ENCODE peak calls at places on chromosomes 7 and 10, in four cellular contexts. J, A, L and R are unnamed samples.

GRCh38 chr10:61618388-61618961 is 44.3 kb upstream of the CABCOCO1 start:
- DNase-seq in J (no peak), A (no peak), L (peak), R (no peak)

GRCh38 chr10:124636271-124636993 is 107.7 kb downstream of the FAM53B start:
- DNase-seq in J (no peak), A (no peak), L (no peak), R (no peak)

GRCh38 chr10:90484518-90484917 is 373.3 kb downstream of the HTR7 start:
- DNase-seq in J (peak), A (no peak), L (no peak), R (no peak)

GRCh38 chr7:80216996-80217842 is 82.6 kb downstream of the GNAI1 start:
- DNase-seq in J (no peak), A (no peak), L (no peak), R (no peak)

GRCh38 chr10:110432084-110432483 is 65.6 kb upstream of the DUSP5 start:
- DNase-seq in J (no peak), A (peak), L (no peak), R (no peak)

GRCh38 chr10:30742471-30742870 is 112.9 kb upstream of the LYZL2 start:
- DNase-seq in J (no peak), A (no peak), L (no peak), R (no peak)

GRCh38 chr10:88315746-88316145 is 267.4 kb downstream of the RNLS start:
- DNase-seq in J (peak), A (no peak), L (no peak), R (no peak)

GRCh38 chr7:77444123-77444522 is 28.0 kb upstream of the GSAP start:
- DNase-seq in J (peak), A (no peak), L (no peak), R (no peak)

GRCh38 chr10:110845372-110845755 is 26.4 kb upstream of the PDCD4 start:
- DNase-seq in J (no peak), A (no peak), L (no peak), R (no peak)

GRCh38 chr10:48750019-48750418 is 65.3 kb downstream of the WDFY4 start:
- DNase-seq in J (no peak), A (no peak), L (no peak), R (no peak)

GRCh38 chr7:155412416-155413253 is 45.3 kb upstream of the EN2 start:
- DNase-seq in J (peak), A (no peak), L (peak), R (no peak)

GRCh38 chr7:98553666-98554065 is 63.4 kb upstream of the NPTX2 start:
- DNase-seq in J (no peak), A (no peak), L (no peak), R (no peak)

GRCh38 chr7:48112431-48113165 is 23.5 kb downstream of the UPP1 start:
- DNase-seq in J (peak), A (no peak), L (no peak), R (no peak)

GRCh38 chr7:155387066-155387620 is 70.8 kb upstream of the EN2 start:
- DNase-seq in J (no peak), A (no peak), L (no peak), R (no peak)

GRCh38 chr10:85139124-85139523 is 810.7 kb downstream of the CCSER2 start:
- DNase-seq in J (no peak), A (no peak), L (no peak), R (no peak)

GRCh38 chr7:100220833-100221718 is 1.3 kb downstream of the PVRIG start:
- DNase-seq in J (no peak), A (no peak), L (no peak), R (no peak)

GRCh38 chr7:46459942-46460341 is 538.9 kb upstream of the IGFBP3 start:
- DNase-seq in J (no peak), A (no peak), L (no peak), R (no peak)

GRCh38 chr7:144656960-144657359 is 178.9 kb downstream of the TPK1 start:
- DNase-seq in J (no peak), A (no peak), L (no peak), R (no peak)

GRCh38 chr7:34823650-34824258 is 165.7 kb downstream of the NPSR1 start:
- DNase-seq in J (peak), A (peak), L (peak), R (peak)

GRCh38 chr10:23171232-23171876 is 20.8 kb upstream of the PTF1A start:
- DNase-seq in J (peak), A (no peak), L (peak), R (no peak)

GRCh38 chr10:124602121-124602561 is 140.5 kb downstream of the LHPP start:
- DNase-seq in J (no peak), A (peak), L (no peak), R (no peak)

GRCh38 chr7:129394101-129394500 is 40.1 kb upstream of the STRIP2 start:
- DNase-seq in J (no peak), A (no peak), L (no peak), R (no peak)

GRCh38 chr10:31759124-31759798 is 169.4 kb downstream of the ARHGAP12 start:
- DNase-seq in J (peak), A (peak), L (peak), R (no peak)

GRCh38 chr7:131285558-131285957 is 42.1 kb upstream of the MKLN1 start:
- DNase-seq in J (peak), A (peak), L (no peak), R (peak)

GRCh38 chr10:97823734-97824133 is 25.9 kb upstream of the GOLGA7B start:
- DNase-seq in J (no peak), A (peak), L (no peak), R (no peak)

GRCh38 chr7:132996581-132997242 is 85.2 kb downstream of the CHCHD3 start:
- DNase-seq in J (no peak), A (no peak), L (no peak), R (no peak)

GRCh38 chr10:43739171-43739570 is 90.5 kb upstream of the ZNF32 start:
- DNase-seq in J (peak), A (no peak), L (no peak), R (peak)

DNA sequence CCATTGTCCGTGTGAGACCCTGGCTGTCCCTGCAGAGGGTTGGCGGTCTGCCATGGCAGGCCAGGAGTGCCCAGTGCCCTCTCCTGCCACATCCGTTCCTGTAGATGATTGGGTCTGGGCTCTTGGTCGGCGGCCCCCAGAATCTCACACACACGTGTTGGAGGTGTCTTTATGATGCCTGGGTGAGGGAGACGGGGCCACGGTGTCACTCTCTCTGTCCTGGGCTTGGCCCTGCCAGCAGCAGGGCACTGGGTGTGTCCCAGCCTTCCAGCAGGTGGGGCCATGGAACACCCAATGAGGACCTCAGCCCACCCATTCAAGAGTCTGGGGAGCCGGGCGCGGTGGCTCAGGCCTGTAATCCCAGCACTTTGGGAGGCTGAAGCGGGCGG is 30.2 kb downstream of the UNC5B start:
- DNase-seq in J (no peak), A (no peak), L (no peak), R (no peak)
- TF ChIP-seq CTCF in J (no peak), A (no peak), L (no peak), R (no peak)

DNA sequence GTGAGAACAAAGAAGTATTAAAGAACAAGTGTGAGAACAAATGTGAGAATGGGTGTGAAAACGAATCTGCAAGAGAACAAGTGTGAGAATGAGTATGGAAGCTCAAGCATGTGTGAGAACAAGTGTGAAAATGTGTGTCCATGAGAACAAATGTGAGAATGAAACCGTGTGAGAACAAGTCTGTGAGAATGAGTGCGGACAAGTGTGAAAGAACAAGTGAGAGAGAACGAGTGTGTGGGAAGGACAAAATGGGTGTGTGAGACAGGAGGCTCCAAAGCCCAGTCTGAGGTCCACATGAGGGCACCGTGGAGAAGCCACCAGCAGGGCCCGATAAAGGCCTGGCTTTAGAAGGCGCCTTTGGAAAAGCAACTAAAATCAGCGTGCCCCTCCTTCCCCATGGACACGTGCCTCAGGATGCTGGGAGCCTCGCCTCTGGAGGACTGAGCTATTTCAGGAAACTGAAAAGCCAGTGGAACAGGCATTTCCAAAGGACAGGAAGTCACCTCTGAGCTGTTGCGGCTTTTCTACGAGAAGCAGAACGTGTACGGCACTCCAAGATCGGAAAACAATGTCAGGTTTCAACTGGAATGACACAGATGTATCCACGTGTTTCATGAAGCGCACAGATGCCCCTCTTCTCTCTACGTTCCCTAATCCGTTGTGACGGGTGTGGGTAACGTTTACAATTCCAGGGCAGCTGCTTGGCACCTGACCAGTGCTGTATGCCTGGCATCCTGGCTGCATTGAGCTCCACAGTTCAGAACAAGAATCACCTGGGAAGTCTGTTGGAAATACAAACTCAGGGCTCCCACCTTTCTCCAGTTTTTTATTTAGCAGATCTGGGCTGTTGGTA is 46.4 kb downstream of the ESYT2 start:
- DNase-seq in J (peak), A (peak), L (peak), R (no peak)
- TF ChIP-seq CTCF in J (peak), A (peak), L (peak), R (peak)

DNA sequence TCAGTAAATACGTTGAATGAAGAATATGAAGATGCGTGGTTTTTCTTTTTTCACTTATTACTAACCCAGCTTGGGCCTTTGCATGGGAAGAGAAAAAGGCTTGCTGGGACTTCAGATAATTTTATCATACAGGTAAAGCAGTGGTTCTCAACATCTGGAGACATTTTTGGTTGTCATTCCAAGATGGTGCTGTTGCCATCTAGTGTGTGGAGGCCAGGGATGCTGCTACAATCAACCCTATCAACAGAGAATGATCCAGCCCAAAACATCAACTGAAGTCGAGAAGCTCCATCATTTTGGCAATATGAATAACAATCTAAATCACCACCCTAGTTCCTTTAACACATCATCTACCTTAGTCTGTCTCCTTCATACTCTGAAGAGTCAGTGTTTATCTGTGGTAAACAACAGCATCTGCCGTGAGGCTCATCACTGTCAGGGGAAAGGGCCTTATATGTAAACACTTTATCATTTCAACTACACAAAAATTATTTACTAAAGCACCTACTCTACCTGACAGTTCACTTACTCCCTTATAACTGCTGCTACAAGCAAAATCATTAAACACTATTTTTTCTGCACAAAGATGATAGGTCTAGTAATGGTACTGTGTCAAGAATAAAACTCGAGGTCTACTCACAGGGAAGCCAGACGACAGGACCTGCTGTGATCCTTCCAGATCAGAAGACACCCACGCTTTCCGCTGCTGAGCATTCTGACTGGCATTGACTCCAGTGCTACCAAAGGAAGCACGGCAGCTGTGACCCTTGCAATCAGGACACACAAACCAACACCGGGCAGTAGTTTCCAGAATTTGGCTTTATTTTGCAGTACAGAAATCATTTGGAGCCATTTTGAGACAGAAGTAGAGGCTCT is 48.6 kb downstream of the GDI2 start:
- DNase-seq in J (no peak), A (no peak), L (no peak), R (no peak)
- TF ChIP-seq CTCF in J (no peak), A (no peak), L (no peak), R (no peak)

GRCh38 chr7:116464375-116464774 is 35.2 kb upstream of the CAV2 start:
- DNase-seq in J (no peak), A (no peak), L (no peak), R (no peak)

GRCh38 chr7:116465125-116465524 is 34.4 kb upstream of the CAV2 start:
- DNase-seq in J (no peak), A (no peak), L (no peak), R (no peak)

GRCh38 chr7:116463956-116464355 is 35.6 kb upstream of the CAV2 start:
- DNase-seq in J (no peak), A (no peak), L (no peak), R (no peak)

DNA sequence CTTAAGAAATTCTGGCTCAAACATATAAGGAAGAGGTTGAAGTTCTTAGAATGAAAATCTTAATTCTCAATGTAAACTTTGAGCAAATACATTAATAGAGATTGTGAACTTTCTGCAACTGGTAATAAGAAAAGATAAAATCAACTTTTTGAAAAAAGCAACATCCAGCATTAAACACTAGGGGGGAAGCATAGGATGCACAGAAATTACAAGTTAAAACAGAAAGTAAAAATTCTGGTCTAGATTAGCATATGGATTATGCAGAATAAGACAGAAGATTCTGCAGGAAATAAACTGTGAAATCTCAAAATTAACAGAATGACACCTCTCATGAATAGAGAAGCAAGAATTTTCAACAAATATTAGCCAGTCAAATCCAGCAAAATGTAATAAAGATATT is 38.0 kb upstream of the CAV2 start:
- DNase-seq in J (no peak), A (no peak), L (no peak), R (no peak)
- TF ChIP-seq CTCF in J (peak), A (no peak), L (peak), R (peak)

GRCh38 chr7:36216063-36216684 is 63.1 kb downstream of the EEPD1 start:
- DNase-seq in J (peak), A (peak), L (no peak), R (no peak)

GRCh38 chr7:36215017-36215621 is 62.1 kb downstream of the EEPD1 start:
- DNase-seq in J (no peak), A (no peak), L (no peak), R (no peak)

GRCh38 chr7:36217211-36217960 is 64.3 kb downstream of the EEPD1 start:
- DNase-seq in J (no peak), A (no peak), L (no peak), R (no peak)

GRCh38 chr7:36217961-36218284 is 64.9 kb downstream of the EEPD1 start:
- DNase-seq in J (no peak), A (no peak), L (no peak), R (no peak)

GRCh38 chr7:36219429-36219828 is 66.4 kb downstream of the EEPD1 start:
- DNase-seq in J (no peak), A (no peak), L (no peak), R (no peak)
- TF ChIP-seq CTCF in J (no peak), A (no peak), L (no peak), R (no peak)

DNA sequence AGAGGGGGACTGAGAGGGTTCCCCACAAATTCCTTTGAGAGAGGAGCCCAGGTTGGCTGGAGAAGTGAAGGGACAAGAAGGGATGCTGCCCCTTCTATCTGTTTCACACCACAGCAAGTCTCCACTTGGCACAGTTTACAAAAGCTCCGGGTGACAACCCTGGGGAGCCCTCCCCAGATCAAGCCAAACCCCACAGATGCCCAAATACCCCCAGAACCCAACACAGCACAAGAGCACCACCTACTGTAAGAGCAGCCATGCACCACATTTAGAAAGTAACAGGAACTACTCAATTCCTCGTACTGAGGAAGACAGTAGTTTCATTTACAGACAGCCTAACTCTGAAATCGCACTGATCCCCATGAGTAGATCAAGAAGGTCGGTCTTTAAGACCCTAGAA is 67.8 kb upstream of the ATP6V0A4 start:
- DNase-seq in J (no peak), A (no peak), L (no peak), R (no peak)
- TF ChIP-seq CTCF in J (peak), A (no peak), L (no peak), R (no peak)

GRCh38 chr7:134942690-134943466 is 43.4 kb upstream of the AGBL3 start:
- DNase-seq in J (no peak), A (no peak), L (no peak), R (no peak)

GRCh38 chr7:134941947-134942346 is 44.4 kb upstream of the AGBL3 start:
- DNase-seq in J (no peak), A (no peak), L (no peak), R (no peak)

GRCh38 chr7:134946260-134946659 is 40.0 kb upstream of the AGBL3 start:
- DNase-seq in J (peak), A (no peak), L (no peak), R (no peak)

GRCh38 chr7:134945711-134946110 is 40.6 kb upstream of the AGBL3 start:
- DNase-seq in J (no peak), A (no peak), L (no peak), R (no peak)

GRCh38 chr7:134943785-134944400 is 42.4 kb upstream of the AGBL3 start:
- DNase-seq in J (peak), A (no peak), L (peak), R (no peak)
- TF ChIP-seq CTCF in J (peak), A (peak), L (peak), R (peak)

DNA sequence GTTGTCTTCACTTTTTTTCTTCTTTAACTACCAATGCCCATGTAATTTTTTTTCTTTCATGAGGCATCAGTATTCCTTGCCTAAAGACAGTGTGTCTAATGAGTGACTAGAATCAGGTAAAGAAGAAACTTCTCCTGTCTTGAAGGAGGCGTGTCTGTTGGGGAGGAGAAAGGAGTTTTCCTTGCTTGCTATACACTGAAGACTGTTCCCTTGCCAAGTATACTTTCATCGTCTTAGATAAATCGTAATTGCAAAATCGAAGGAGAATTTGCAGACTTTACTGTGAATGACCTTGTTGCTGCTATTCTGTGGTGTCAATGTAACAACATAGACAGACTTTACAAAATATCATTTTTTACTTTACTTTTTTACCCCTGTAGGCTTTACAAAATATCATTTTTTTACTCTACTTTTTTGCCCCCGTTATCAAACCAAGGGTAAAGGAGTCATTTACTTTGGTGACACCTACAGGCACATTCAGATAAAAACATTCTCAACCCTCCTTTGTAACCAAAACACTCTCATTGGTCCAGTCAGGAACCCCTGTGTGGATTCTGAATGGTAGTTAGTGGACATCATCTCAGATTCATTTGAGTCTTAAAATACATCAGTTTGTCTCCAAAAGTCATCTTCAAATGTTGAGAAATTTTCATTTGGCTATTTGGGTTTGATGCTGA is 232.4 kb downstream of the AHR start:
- DNase-seq in J (peak), A (no peak), L (peak), R (no peak)
- TF ChIP-seq CTCF in J (peak), A (peak), L (peak), R (no peak)

DNA sequence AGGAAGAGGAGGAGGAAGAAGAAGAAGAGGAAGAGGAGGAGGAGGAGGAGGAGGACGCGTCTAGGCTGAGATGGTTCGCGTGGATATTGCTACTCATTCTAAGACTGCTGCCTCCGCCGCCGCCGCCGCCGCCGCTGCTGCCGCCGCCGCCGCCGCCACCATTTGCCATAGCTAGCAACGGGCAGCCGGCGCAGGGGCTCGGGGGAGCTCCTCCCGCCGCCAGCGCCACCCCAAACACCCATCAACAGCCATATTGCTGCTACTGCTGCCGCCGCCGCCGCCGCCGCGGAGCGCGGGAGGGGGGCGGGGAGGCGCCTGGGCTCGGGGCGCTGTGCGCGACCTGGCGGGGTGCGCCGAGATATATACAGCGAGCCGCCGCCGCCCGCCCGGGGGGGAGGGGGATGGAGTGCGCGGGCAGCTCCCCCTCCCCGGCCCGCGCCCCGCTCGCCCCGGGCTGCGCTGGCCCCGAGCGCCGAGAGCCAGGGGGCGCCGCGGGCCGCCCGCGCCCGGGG is at the start of gene KCNMA1:
- DNase-seq in J (no peak), A (peak), L (no peak), R (no peak)
- TF ChIP-seq CTCF in J (no peak), A (no peak), L (no peak), R (no peak)